ENCODE peak calls at places on chromosomes 16 and 17, in ten cellular contexts. Z is breast epithelium; H is AG04450; O is heart right ventricle; X is osteoblast; P is MM.1S; E is SK-N-SH; M is CD8-positive, alpha-beta T cell; Y is ascending aorta; B is prostate gland. U is an unnamed sample. For H3K27me3 and H3K9me3, the result is how much of the 10 kb centered on the place peaks cover.

GRCh38 chr17:8954339-8954738 is 11.2 kb downstream of the PIK3R5 start:
- DNase-seq in Z (no peak), H (no peak), O (peak), X (no peak), P (no peak), E (no peak), M (peak), Y (peak), B (no peak), U (peak)

GRCh38 chr17:70636517-70637133 is 467.3 kb downstream of the KCNJ2 start:
- DNase-seq in Z (no peak), H (peak), O (peak), X (no peak), P (peak), E (peak), M (no peak), Y (no peak), B (peak), U (no peak)

GRCh38 chr16:64974381-64974780 is 147.5 kb downstream of the CDH11 start:
- DNase-seq in Z (no peak), H (no peak), O (no peak), X (no peak), P (no peak), E (no peak), M (no peak), Y (no peak), B (no peak), U (no peak)

GRCh38 chr16:14063618-14064581 is 7.2 kb upstream of the MRTFB start:
- DNase-seq in Z (no peak), H (no peak), O (no peak), X (no peak), P (no peak), E (no peak), M (no peak), Y (no peak), B (no peak), U (no peak)

GRCh38 chr17:34383225-34383615 is 20.2 kb upstream of the CCL1 start:
- DNase-seq in Z (no peak), H (no peak), O (no peak), X (no peak), P (no peak), E (no peak), M (no peak), Y (no peak), B (no peak), U (no peak)

GRCh38 chr16:24419709-24420108 is 119.7 kb upstream of the RBBP6 start:
- DNase-seq in Z (no peak), H (no peak), O (no peak), X (no peak), P (no peak), E (no peak), M (no peak), Y (no peak), B (no peak), U (no peak)

GRCh38 chr17:81962499-81963441 is 1.8 kb upstream of the NOTUM start:
- DNase-seq in Z (no peak), H (no peak), O (no peak), X (peak), P (no peak), E (no peak), M (no peak), Y (no peak), B (no peak), U (no peak)

GRCh38 chr17:6162892-6163291 is 92.7 kb downstream of the WSCD1 start:
- DNase-seq in Z (no peak), H (no peak), O (no peak), X (no peak), P (no peak), E (no peak), M (no peak), Y (no peak), B (no peak), U (no peak)

GRCh38 chr16:71846443-71846842 is 667 bp downstream of the ATXN1L start:
- DNase-seq in Z (no peak), H (no peak), O (no peak), X (peak), P (peak), E (peak), M (no peak), Y (no peak), B (no peak), U (no peak)

DNA sequence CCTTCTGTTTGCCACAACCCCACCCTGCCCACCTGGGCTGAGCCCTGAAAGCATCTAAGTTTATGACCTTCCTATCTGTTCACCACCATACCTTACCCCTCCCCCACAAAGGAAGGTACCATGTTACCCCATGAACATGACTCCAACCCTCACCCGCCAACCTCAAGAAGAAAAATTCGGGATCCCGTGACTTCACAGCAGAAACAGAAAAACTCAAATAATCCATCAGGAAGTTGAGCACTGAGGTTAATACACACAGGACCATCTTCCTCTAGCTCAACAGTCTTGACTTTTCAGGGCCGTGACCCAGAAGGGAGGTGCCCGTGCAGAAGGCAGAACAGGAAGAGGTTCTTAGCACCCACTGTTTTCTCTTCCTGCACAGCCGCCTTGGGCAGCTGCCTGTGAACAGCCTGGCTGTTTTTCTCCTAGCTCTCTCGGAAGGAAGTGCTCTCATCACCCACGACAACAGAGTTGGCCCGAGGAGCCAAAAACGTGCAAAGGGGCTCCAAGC is 101.3 kb downstream of the XYLT1 start:
- DNase-seq in Z (peak), H (no peak), O (peak), X (no peak), P (peak), E (no peak), M (peak), Y (no peak), B (no peak), U (peak)
- H3K27ac ChIP-seq in Z (no peak), H (no peak), O (no peak), X (no peak), P (peak), E (no peak), M (peak), Y (peak), B (no peak), U (peak)

DNA sequence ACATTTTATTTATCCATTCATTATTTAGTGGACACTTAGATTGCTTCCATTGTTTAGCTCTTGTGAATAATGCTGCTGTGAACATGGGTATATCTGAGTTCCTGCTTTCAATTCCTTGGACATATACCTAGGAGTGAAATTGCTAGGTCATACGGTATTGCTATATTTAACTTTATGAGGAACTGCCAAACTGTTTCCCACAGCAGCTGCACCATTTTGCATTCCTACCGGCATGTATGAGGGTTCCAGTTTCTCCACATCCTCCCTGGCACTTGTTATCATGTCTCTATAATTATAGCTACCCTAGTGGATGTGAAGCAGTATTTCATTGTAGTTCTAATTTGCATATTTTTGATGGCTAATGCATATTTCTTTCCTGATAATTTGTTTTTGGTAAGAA is 23.7 kb upstream of the DRG2 start:
- DNase-seq in Z (no peak), H (no peak), O (no peak), X (no peak), P (no peak), E (no peak), M (no peak), Y (no peak), B (no peak), U (no peak)
- H3K27me3 ChIP-seq in Z (under half), H (under half), O (under half), X (under half), P (under half), E (under half), M (under half), Y (under half), B (under half), U (under half)

GRCh38 chr16:15971435-15971805 is 22.0 kb downstream of the ABCC1 start:
- DNase-seq in Z (no peak), H (no peak), O (no peak), X (no peak), P (no peak), E (no peak), M (no peak), Y (no peak), B (no peak), U (no peak)
- H3K9me3 ChIP-seq in Z (under half), H (under half), O (under half), X (under half), P (under half), E (under half), M (under half), Y (under half), B (under half), U (under half)

GRCh38 chr16:89422527-89422904 is 67.8 kb downstream of the ANKRD11 start:
- DNase-seq in Z (no peak), H (no peak), O (peak), X (peak), P (peak), E (no peak), M (no peak), Y (peak), B (no peak), U (no peak)
- H3K27ac ChIP-seq in Z (no peak), H (peak), O (peak), X (peak), P (peak), E (no peak), M (no peak), Y (peak), B (no peak), U (no peak)

DNA sequence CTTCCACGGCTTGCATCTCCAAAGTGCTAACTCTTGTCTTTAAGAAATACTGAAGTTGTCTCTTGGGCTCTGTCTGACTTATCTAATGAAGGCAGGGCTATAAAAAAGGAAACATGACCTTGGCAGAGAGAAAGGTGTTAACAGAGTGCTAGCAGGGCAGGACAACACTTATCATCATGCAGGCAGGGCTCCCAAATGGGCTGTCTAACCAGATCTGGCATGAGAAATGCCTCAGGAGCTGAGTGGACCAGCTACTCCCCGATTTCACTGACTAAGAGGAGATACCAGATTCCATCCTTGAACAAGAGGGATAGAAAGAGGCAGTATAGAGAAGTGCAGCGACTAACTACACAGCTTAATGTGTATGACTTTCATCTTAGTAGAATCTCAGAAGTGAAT is 32.6 kb downstream of the PMP22 start:
- DNase-seq in Z (no peak), H (no peak), O (peak), X (peak), P (no peak), E (no peak), M (no peak), Y (no peak), B (no peak), U (no peak)
- H3K27me3 ChIP-seq in Z (under half), H (under half), O (under half), X (under half), P (under half), E (under half), M (under half), Y (under half), B (under half), U (under half)

GRCh38 chr16:3317315-3317999 is 12.2 kb downstream of the ZNF75A start:
- DNase-seq in Z (no peak), H (no peak), O (no peak), X (no peak), P (no peak), E (no peak), M (no peak), Y (no peak), B (no peak), U (no peak)
- H3K9me3 ChIP-seq in Z (half or more), H (half or more), O (half or more), X (half or more), P (under half), E (under half), M (half or more), Y (half or more), B (under half), U (half or more)

DNA sequence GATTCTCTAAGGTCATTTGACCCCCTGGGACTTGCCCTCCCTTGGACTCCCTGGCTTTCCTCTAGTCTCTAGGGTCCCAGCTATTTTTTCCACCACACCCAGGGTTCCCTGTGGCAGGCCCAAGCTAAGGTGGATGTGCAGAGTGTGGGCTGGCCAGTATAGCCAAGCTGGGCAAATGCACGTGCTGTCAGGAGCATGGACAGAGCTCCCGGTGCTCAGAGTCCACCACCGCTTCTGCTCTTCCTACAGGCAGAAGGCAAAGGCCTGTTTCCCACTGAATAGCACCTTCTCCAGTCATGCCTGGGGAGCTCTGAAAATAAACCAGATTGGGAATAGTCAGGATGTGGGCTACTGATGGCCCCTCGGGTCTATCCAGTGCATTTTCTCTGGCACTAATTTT is 53.3 kb downstream of the GNAO1 start:
- DNase-seq in Z (no peak), H (no peak), O (no peak), X (no peak), P (no peak), E (no peak), M (no peak), Y (no peak), B (no peak), U (no peak)
- H3K27ac ChIP-seq in Z (no peak), H (no peak), O (no peak), X (no peak), P (no peak), E (peak), M (no peak), Y (no peak), B (no peak), U (no peak)

DNA sequence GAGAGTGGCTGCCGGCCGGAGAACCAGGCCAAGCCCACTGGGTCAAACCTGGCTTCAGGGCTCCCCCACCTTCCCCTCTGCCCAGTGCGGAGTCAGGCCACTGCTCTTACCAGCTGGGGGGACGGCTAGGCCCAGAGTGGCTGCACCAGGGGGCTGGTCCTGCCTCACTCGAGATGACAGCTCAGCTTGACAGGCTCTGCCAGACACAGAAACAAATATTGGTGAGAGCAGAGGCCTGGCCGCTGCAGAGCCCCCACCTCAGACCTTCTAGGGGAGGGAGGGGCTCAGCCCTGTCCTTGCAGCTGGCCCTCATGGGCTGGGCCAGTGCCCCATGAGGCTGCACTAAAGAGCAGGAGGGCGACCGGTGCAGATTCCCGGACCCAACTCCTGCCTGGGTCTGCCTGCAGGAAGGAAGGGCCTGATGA is 4.5 kb downstream of the NUDT16L1 start:
- DNase-seq in Z (no peak), H (no peak), O (no peak), X (peak), P (no peak), E (no peak), M (no peak), Y (no peak), B (no peak), U (no peak)
- H3K27me3 ChIP-seq in Z (under half), H (under half), O (under half), X (under half), P (under half), E (under half), M (under half), Y (under half), B (under half), U (under half)

DNA sequence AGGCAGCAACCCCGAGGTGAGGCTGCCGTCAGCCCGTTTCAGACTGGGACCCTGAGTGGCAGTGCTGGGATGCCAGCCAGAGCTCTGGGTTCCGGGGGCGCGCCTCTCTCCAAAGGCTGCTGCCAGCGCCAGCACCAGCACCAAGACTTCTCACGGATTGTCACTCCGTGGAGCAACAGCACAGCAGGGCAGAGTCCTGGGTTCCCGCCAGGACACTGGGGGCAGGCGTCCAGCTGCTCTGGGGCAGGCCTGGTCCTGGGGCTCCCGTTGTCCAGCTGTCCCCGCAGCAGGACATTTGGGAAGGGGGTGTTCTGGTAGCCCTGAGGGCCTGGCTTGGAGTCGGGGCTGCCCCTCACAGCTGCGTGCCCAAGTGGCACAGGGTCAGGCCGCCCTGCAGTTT is 137.1 kb upstream of the CIBAR2 start:
- DNase-seq in Z (no peak), H (no peak), O (no peak), X (no peak), P (no peak), E (peak), M (no peak), Y (no peak), B (no peak), U (no peak)
- H3K9me3 ChIP-seq in Z (under half), H (under half), O (under half), X (under half), P (under half), E (under half), M (under half), Y (under half), B (under half), U (under half)